ENCODE peak calls at places on chromosomes 6 and 20, in four cellular contexts. B, X, M and J are unnamed samples.

GRCh38 chr20:58852559-58853271 is at the start of gene GNAS:
- DNase-seq in B (peak; percentile 18), X (no peak), M (peak; percentile 55), J (peak; percentile 57)

GRCh38 chr6:14454467-14454763 is 336.8 kb downstream of the CD83 start:
- DNase-seq in B (peak; percentile 33), X (peak; percentile 58), M (no peak), J (no peak)

GRCh38 chr6:18161437-18161836 is 6.2 kb downstream of the KDM1B start:
- DNase-seq in B (no peak), X (no peak), M (no peak), J (no peak)

GRCh38 chr20:14928083-14928482 is 590.7 kb upstream of the FLRT3 start:
- DNase-seq in B (no peak), X (no peak), M (no peak), J (no peak)

GRCh38 chr6:51398793-51399192 is 580.1 kb downstream of the TFAP2B start:
- DNase-seq in B (no peak), X (no peak), M (no peak), J (no peak)

GRCh38 chr20:61739832-61740118 is 325.9 kb downstream of the TAF4 start:
- DNase-seq in B (no peak), X (no peak), M (no peak), J (no peak)

GRCh38 chr6:158752613-158753012 is 66.6 kb downstream of the EZR start:
- DNase-seq in B (no peak), X (no peak), M (peak; percentile 60), J (no peak)

GRCh38 chr6:3328796-3329195 is 70.0 kb downstream of the PSMG4 start:
- DNase-seq in B (no peak), X (no peak), M (peak; percentile 52), J (no peak)

GRCh38 chr6:129621252-129621651 is 88.7 kb downstream of the ARHGAP18 start:
- DNase-seq in B (peak; percentile 19), X (no peak), M (no peak), J (peak; percentile 26)

GRCh38 chr6:154301086-154301625 is 55.4 kb downstream of the IPCEF1 start:
- DNase-seq in B (no peak), X (no peak), M (no peak), J (no peak)

GRCh38 chr6:83365931-83366330 is 64.9 kb downstream of the ME1 start:
- DNase-seq in B (no peak), X (no peak), M (no peak), J (no peak)

GRCh38 chr20:46031701-46032254 is 2.8 kb downstream of the SLC12A5 start:
- DNase-seq in B (no peak), X (no peak), M (no peak), J (no peak)

GRCh38 chr6:45118684-45119230 is 209.4 kb upstream of the RUNX2 start:
- DNase-seq in B (no peak), X (no peak), M (no peak), J (no peak)

GRCh38 chr6:52595000-52595795 is 18.3 kb upstream of the TRAM2 start:
- DNase-seq in B (no peak), X (no peak), M (peak; percentile 32), J (no peak)

GRCh38 chr6:143441680-143442359 is 8.7 kb downstream of the ADAT2 start:
- DNase-seq in B (no peak), X (no peak), M (no peak), J (no peak)

GRCh38 chr6:113763883-113764282 is 93.3 kb upstream of the MARCKS start:
- DNase-seq in B (no peak), X (no peak), M (no peak), J (no peak)

GRCh38 chr6:28811873-28812272 is 111.9 kb downstream of the TRIM27 start:
- DNase-seq in B (no peak), X (no peak), M (no peak), J (no peak)

GRCh38 chr6:166333172-166333995 is 9.0 kb downstream of the SFT2D1 start:
- DNase-seq in B (no peak), X (no peak), M (no peak), J (no peak)

GRCh38 chr20:3563548-3564177 is 92.8 kb downstream of the ATRN start:
- DNase-seq in B (no peak), X (no peak), M (no peak), J (no peak)

GRCh38 chr20:10427060-10427692 is 6.8 kb downstream of the MKKS start:
- DNase-seq in B (peak; percentile 20), X (peak; percentile 46), M (peak; percentile 46), J (peak; percentile 62)

GRCh38 chr6:51098801-51099200 is 280.1 kb downstream of the TFAP2B start:
- DNase-seq in B (no peak), X (no peak), M (no peak), J (no peak)

GRCh38 chr6:85866373-85866740 is 223.7 kb upstream of the SYNCRIP start:
- DNase-seq in B (no peak), X (no peak), M (no peak), J (no peak)

GRCh38 chr20:16417001-16417400 is 156.2 kb downstream of the KIF16B start:
- DNase-seq in B (no peak), X (no peak), M (no peak), J (no peak)

GRCh38 chr6:13425270-13425905 is 62.0 kb downstream of the GFOD1 start:
- DNase-seq in B (no peak), X (no peak), M (peak; percentile 50), J (no peak)

GRCh38 chr6:159758031-159759001 is 3.5 kb upstream of the ACAT2 start:
- DNase-seq in B (no peak), X (no peak), M (no peak), J (no peak)
- TF ChIP-seq CTCF in B (no peak), X (no peak), M (no peak), J (no peak)

GRCh38 chr20:37810027-37810426 is 92.9 kb upstream of the VSTM2L start:
- DNase-seq in B (no peak), X (no peak), M (no peak), J (no peak)

GRCh38 chr20:37821691-37822655 is 81.0 kb upstream of the VSTM2L start:
- DNase-seq in B (no peak), X (no peak), M (no peak), J (no peak)

GRCh38 chr20:37816726-37817125 is 86.2 kb upstream of the VSTM2L start:
- DNase-seq in B (no peak), X (no peak), M (no peak), J (no peak)

GRCh38 chr20:37816003-37816402 is 86.9 kb upstream of the VSTM2L start:
- DNase-seq in B (no peak), X (no peak), M (no peak), J (no peak)
- H3K27ac ChIP-seq in B (no peak overlapping the region), X (no peak overlapping the region), M (no peak overlapping the region), J (no peak overlapping the region)

GRCh38 chr6:125099211-125100017 is 54.2 kb upstream of the TPD52L1 start:
- DNase-seq in B (no peak), X (no peak), M (peak; percentile 58), J (peak; percentile 86)
- H3K4me3 ChIP-seq in B (peak overlapping the region; percentile 41), X (peak overlapping the region; percentile 20), M (peak overlapping the region; percentile 33), J (peak overlapping the region; percentile 53)

GRCh38 chr6:4606681-4607025 is 169.6 kb upstream of the CDYL start:
- DNase-seq in B (no peak), X (no peak), M (no peak), J (no peak)
- TF ChIP-seq CTCF in B (no peak), X (no peak), M (no peak), J (no peak)

GRCh38 chr20:50628326-50628725 is 63.0 kb downstream of the RIPOR3 start:
- DNase-seq in B (no peak), X (no peak), M (no peak), J (no peak)
- H3K27ac ChIP-seq in B (no peak overlapping the region), X (no peak overlapping the region), M (no peak overlapping the region), J (no peak overlapping the region)

GRCh38 chr6:49550413-49551125 is at the start of gene C6orf141:
- DNase-seq in B (no peak), X (no peak), M (no peak), J (peak; percentile 51)
- H3K4me3 ChIP-seq in B (peak within 1 kb of the TSS; percentile 50), X (peak within 1 kb of the TSS; percentile 16), M (peak within 1 kb of the TSS; percentile 43), J (peak within 1 kb of the TSS; percentile 64)